ENCODE peak calls at places on chromosomes 4 and X, in nine cellular contexts. D is LoVo; X is epithelial cell of esophagus; C is cerebellar cortex; K is anterior cingulate cortex; O is CD8-positive, alpha-beta memory T cell; G is frontal cortex; I is mesothelial cell of epicardium; M is iPS-NIHi11. Y is an unnamed sample.

GRCh38 chr4:67988986-67989385 is 25.7 kb upstream of the TMPRSS11A start:
- DNase-seq in D (no peak), X (peak), C (no peak), K (no peak), O (no peak), G (no peak), I (no peak), M (no peak), Y (peak)

GRCh38 chr4:56505269-56506109 is at the start of gene ARL9:
- DNase-seq in D (peak), X (peak), C (peak), K (no peak), O (peak), G (peak), I (peak), M (peak), Y (peak)

GRCh38 chr4:84912741-84913140 is 53.7 kb downstream of the WDFY3 start:
- DNase-seq in D (no peak), X (no peak), C (no peak), K (no peak), O (no peak), G (no peak), I (no peak), M (no peak), Y (no peak)

GRCh38 chr4:71050809-71051208 is 57.4 kb downstream of the DCK start:
- DNase-seq in D (no peak), X (no peak), C (no peak), K (no peak), O (no peak), G (no peak), I (no peak), M (no peak), Y (no peak)

GRCh38 chr4:128468485-128468989 is 180.9 kb upstream of the PGRMC2 start:
- DNase-seq in D (peak), X (peak), C (no peak), K (no peak), O (no peak), G (peak), I (no peak), M (no peak), Y (peak)

GRCh38 chrX:130114141-130114561 is 3.9 kb upstream of the ELF4 start:
- DNase-seq in D (no peak), X (peak), C (no peak), K (no peak), O (no peak), G (no peak), I (no peak), M (no peak), Y (peak)

GRCh38 chr4:113700602-113701150 is 60.9 kb downstream of the CAMK2D start:
- DNase-seq in D (no peak), X (no peak), C (peak), K (no peak), O (no peak), G (no peak), I (no peak), M (no peak), Y (no peak)

GRCh38 chr4:67091668-67092067 is 453.6 kb downstream of the CENPC start:
- DNase-seq in D (no peak), X (no peak), C (no peak), K (no peak), O (no peak), G (no peak), I (no peak), M (no peak), Y (no peak)

GRCh38 chr4:187576751-187577150 is 418.8 kb upstream of the ZFP42 start:
- DNase-seq in D (no peak), X (no peak), C (peak), K (no peak), O (no peak), G (no peak), I (no peak), M (no peak), Y (no peak)

GRCh38 chr4:989722-990471 is 3.1 kb downstream of the IDUA start:
- DNase-seq in D (no peak), X (no peak), C (no peak), K (no peak), O (no peak), G (no peak), I (no peak), M (no peak), Y (no peak)

GRCh38 chr4:122716825-122717448 is 15.6 kb upstream of the BBS12 start:
- DNase-seq in D (peak), X (peak), C (peak), K (peak), O (peak), G (peak), I (no peak), M (peak), Y (peak)

GRCh38 chr4:87717276-87718031 is 67.4 kb downstream of the DMP1 start:
- DNase-seq in D (no peak), X (peak), C (no peak), K (no peak), O (no peak), G (no peak), I (no peak), M (no peak), Y (peak)

GRCh38 chr4:52407545-52407944 is 251.6 kb downstream of the USP46 start:
- DNase-seq in D (no peak), X (peak), C (no peak), K (no peak), O (no peak), G (no peak), I (no peak), M (no peak), Y (peak)

GRCh38 chrX:48890934-48891401 is 6.6 kb downstream of the TIMM17B start:
- DNase-seq in D (no peak), X (no peak), C (peak), K (no peak), O (no peak), G (no peak), I (no peak), M (peak), Y (no peak)

GRCh38 chrX:107628662-107629532 is 587 bp downstream of the PRPS1 start:
- DNase-seq in D (peak), X (peak), C (peak), K (peak), O (peak), G (no peak), I (no peak), M (peak), Y (peak)

Y was measured in bronchial epithelial cell.